ENCODE peak calls at places on chromosomes 3 and 15, in seven cellular contexts. E, Z, O, M, T, J and V are unnamed samples.

GRCh38 chr3:149009732-149010131 is 18.4 kb downstream of the GYG1 start:
- DNase-seq in E (no peak), Z (peak), O (no peak), M (no peak), T (no peak), J (peak), V (no peak)

GRCh38 chr15:48470096-48470495 is 138.9 kb downstream of the DUT start:
- DNase-seq in E (no peak), Z (no peak), O (no peak), M (no peak), T (no peak), J (no peak), V (no peak)

GRCh38 chr3:41018841-41019240 is 180.5 kb upstream of the CTNNB1 start:
- DNase-seq in E (no peak), Z (no peak), O (no peak), M (no peak), T (no peak), J (no peak), V (no peak)

GRCh38 chr15:30649952-30650929 is 24.3 kb downstream of the ARHGAP11B start:
- DNase-seq in E (no peak), Z (no peak), O (no peak), M (no peak), T (no peak), J (no peak), V (no peak)

GRCh38 chr3:41900265-41900664 is 61.6 kb downstream of the ULK4 start:
- DNase-seq in E (no peak), Z (no peak), O (no peak), M (no peak), T (no peak), J (peak), V (no peak)

GRCh38 chr3:133042778-133043177 is 4.6 kb downstream of the TMEM108 start:
- DNase-seq in E (no peak), Z (no peak), O (no peak), M (no peak), T (no peak), J (no peak), V (no peak)

GRCh38 chr15:60536314-60536713 is 57.4 kb upstream of the ICE2 start:
- DNase-seq in E (no peak), Z (no peak), O (no peak), M (no peak), T (no peak), J (no peak), V (no peak)

GRCh38 chr15:68479406-68479805 is 47.4 kb upstream of the ITGA11 start:
- DNase-seq in E (peak), Z (no peak), O (no peak), M (no peak), T (no peak), J (no peak), V (no peak)

GRCh38 chr3:16707260-16707659 is 102.0 kb upstream of the DAZL start:
- DNase-seq in E (no peak), Z (no peak), O (no peak), M (no peak), T (no peak), J (no peak), V (no peak)

GRCh38 chr3:182364723-182365650 is 428.3 kb upstream of the ATP11B start:
- DNase-seq in E (peak), Z (no peak), O (peak), M (no peak), T (no peak), J (peak), V (peak)

GRCh38 chr15:87633471-87633870 is 623.1 kb downstream of the NTRK3 start:
- DNase-seq in E (no peak), Z (no peak), O (no peak), M (no peak), T (no peak), J (no peak), V (no peak)

GRCh38 chr15:63291507-63291906 is 14.1 kb downstream of the APH1B start:
- DNase-seq in E (no peak), Z (no peak), O (no peak), M (peak), T (no peak), J (peak), V (no peak)

GRCh38 chr3:45453083-45453482 is 64.7 kb downstream of the LARS2 start:
- DNase-seq in E (no peak), Z (no peak), O (no peak), M (no peak), T (no peak), J (no peak), V (no peak)

GRCh38 chr3:151443583-151443982 is 17.3 kb downstream of the IGSF10 start:
- DNase-seq in E (no peak), Z (no peak), O (no peak), M (no peak), T (no peak), J (no peak), V (no peak)

GRCh38 chr3:130687327-130687726 is 59.3 kb downstream of the PIK3R4 start:
- DNase-seq in E (no peak), Z (no peak), O (no peak), M (no peak), T (no peak), J (no peak), V (no peak)

GRCh38 chr15:45703670-45704328 is 69.0 kb downstream of the SQOR start:
- DNase-seq in E (no peak), Z (no peak), O (no peak), M (no peak), T (no peak), J (no peak), V (no peak)

GRCh38 chr3:84961492-84962255 is 2.9 kb downstream of the CADM2 start:
- DNase-seq in E (no peak), Z (no peak), O (peak), M (no peak), T (no peak), J (no peak), V (no peak)

GRCh38 chr3:97670952-97671351 is 93.6 kb upstream of the ARL6 start:
- DNase-seq in E (no peak), Z (no peak), O (no peak), M (no peak), T (no peak), J (no peak), V (no peak)

GRCh38 chr3:131348911-131349310 is 32.7 kb upstream of the NUDT16 start:
- DNase-seq in E (no peak), Z (no peak), O (no peak), M (no peak), T (no peak), J (no peak), V (no peak)

GRCh38 chr15:101689901-101690300 is 34.4 kb downstream of the TARS3 start:
- DNase-seq in E (no peak), Z (no peak), O (no peak), M (no peak), T (no peak), J (peak), V (no peak)

GRCh38 chr3:136819784-136820640 is 1.1 kb downstream of the SLC35G2 start:
- DNase-seq in E (peak), Z (peak), O (peak), M (no peak), T (no peak), J (peak), V (peak)

GRCh38 chr15:42073418-42073817 is 20.9 kb downstream of the PLA2G4D start:
- DNase-seq in E (no peak), Z (no peak), O (no peak), M (no peak), T (no peak), J (no peak), V (no peak)

GRCh38 chr3:133749427-133750200 is 3.4 kb downstream of the TF start:
- DNase-seq in E (no peak), Z (no peak), O (no peak), M (no peak), T (no peak), J (no peak), V (no peak)